ENCODE peak calls at places on chromosomes 4 and X, in ten cellular contexts. R is naive B cell; J is T-helper 2 cell; O is adrenal gland; S is CD4-positive, alpha-beta T cell; Q is M059J; L is nucleus accumbens; I is glutamatergic neuron; X is ascending aorta; N is activated CD4-positive, alpha-beta T cell treated with anti-CD3 and anti-CD28 coated beads, Interleukin-2, amount 50 U/mL, for 1 hour. P is an unnamed sample.

GRCh38 chr4:53586121-53586816 is 5.0 kb downstream of the LNX1 start:
- DNase-seq in Q (peak; percentile 54), R (no peak), I (no peak), L (no peak), N (no peak), O (no peak), X (no peak), S (no peak), J (no peak), P (no peak)

GRCh38 chrX:148361641-148362040 is 138.8 kb upstream of the AFF2 start:
- DNase-seq in R (no peak), N (no peak), Q (no peak), S (no peak), X (no peak), J (no peak), L (no peak), I (no peak), O (no peak), P (no peak)

GRCh38 chrX:129665916-129666644 is 11.3 kb upstream of the APLN start:
- DNase-seq in O (peak; percentile 59), N (no peak), I (no peak), X (no peak), R (no peak), S (no peak), J (no peak), L (no peak), Q (peak; percentile 95), P (no peak)

GRCh38 chrX:57821703-57822375 is 88.4 kb downstream of the ZXDA start:
- DNase-seq in O (peak; percentile 20), R (peak; percentile 29), I (no peak), L (no peak), N (peak; percentile 2), S (peak; percentile 2), Q (peak; percentile 79), X (no peak), J (peak; percentile 52), P (no peak)

GRCh38 chrX:134512566-134512965 is 52.6 kb downstream of the HPRT1 start:
- DNase-seq in L (no peak), J (no peak), Q (peak; percentile 96), S (no peak), O (no peak), N (no peak), I (no peak), R (no peak), X (no peak), P (no peak)

GRCh38 chr4:16663722-16664121 is 234.7 kb downstream of the LDB2 start:
- DNase-seq in L (no peak), I (no peak), J (no peak), R (no peak), S (no peak), X (no peak), O (no peak), Q (peak; percentile 69), N (no peak), P (no peak)

GRCh38 chrX:39808471-39808917 is 289.3 kb downstream of the BCOR start:
- DNase-seq in S (no peak), L (no peak), O (no peak), R (no peak), Q (peak; percentile 96), J (no peak), N (no peak), I (no peak), X (no peak), P (no peak)

GRCh38 chr4:24887881-24888430 is 24.9 kb downstream of the CCDC149 start:
- DNase-seq in S (no peak), R (no peak), Q (no peak), L (no peak), O (no peak), X (no peak), N (no peak), I (no peak), J (no peak), P (no peak)

GRCh38 chrX:69074726-69075125 is 90.5 kb downstream of the PJA1 start:
- DNase-seq in L (no peak), I (no peak), N (no peak), Q (no peak), S (no peak), X (no peak), J (no peak), O (no peak), R (no peak), P (peak; percentile 37)

GRCh38 chr4:164252286-164252685 is 501.6 kb upstream of the SMIM31 start:
- DNase-seq in J (no peak), N (no peak), L (peak; percentile 24), O (no peak), S (no peak), Q (peak; percentile 37), X (no peak), I (peak; percentile 54), R (no peak), P (no peak)

P was measured in suprapubic skin.